ENCODE peak calls at places on chromosomes 4 and X, in six cellular contexts. D is mammary epithelial cell, V is DND-41, T is suprapubic skin, X is HCT116, O is GM12878. M is an unnamed sample. For H3K4me1 and H3K27me3, the result is how much of the 10 kb centered on the place peaks cover.

GRCh38 chr4:54276633-54277426 is 47.7 kb downstream of the PDGFRA start:
- DNase-seq in D (peak), V (no peak), T (no peak), X (no peak), O (no peak), M (no peak)

GRCh38 chr4:663438-664428 is 10.3 kb downstream of the ATP5ME start:
- DNase-seq in D (no peak), V (peak), T (peak), X (no peak), O (no peak), M (no peak)

GRCh38 chr4:41120297-41121217 is 93.8 kb downstream of the APBB2 start:
- DNase-seq in D (peak), V (no peak), T (peak), X (no peak), O (no peak), M (peak)

GRCh38 chr4:6546681-6547447 is 28.1 kb upstream of the MAN2B2 start:
- DNase-seq in D (peak), V (peak), T (no peak), X (peak), O (no peak), M (no peak)

GRCh38 chr4:40747436-40747835 is 2.3 kb upstream of the NSUN7 start:
- DNase-seq in D (no peak), V (no peak), T (no peak), X (no peak), O (no peak), M (no peak)

GRCh38 chr4:7342223-7342576 is 92.5 kb downstream of the PSAPL1 start:
- DNase-seq in D (no peak), V (no peak), T (no peak), X (no peak), O (no peak), M (no peak)

GRCh38 chrX:68699960-68700746 is 52.7 kb downstream of the STARD8 start:
- DNase-seq in D (peak), V (no peak), T (no peak), X (no peak), O (no peak), M (no peak)

GRCh38 chrX:120271218-120271617 is 20.6 kb downstream of the ZBTB33 start:
- DNase-seq in D (no peak), V (no peak), T (no peak), X (no peak), O (no peak), M (no peak)

GRCh38 chrX:150680974-150681373 is 12.2 kb upstream of the MTMR1 start:
- DNase-seq in D (peak), V (peak), T (no peak), X (peak), O (no peak), M (no peak)

GRCh38 chrX:27548624-27549023 is 41.5 kb upstream of the DCAF8L2 start:
- DNase-seq in D (no peak), V (no peak), T (no peak), X (no peak), O (no peak), M (no peak)

GRCh38 chrX:33831211-33831610 is 300.9 kb downstream of the FAM47A start:
- DNase-seq in D (no peak), V (no peak), T (no peak), X (no peak), O (no peak), M (no peak)

GRCh38 chr4:149708513-149709175 is 107.0 kb downstream of the IQCM start:
- DNase-seq in D (peak), V (no peak), T (no peak), X (peak), O (no peak), M (no peak)

GRCh38 chr4:160180206-160180605 is 1077.3 kb downstream of the RAPGEF2 start:
- DNase-seq in D (peak), V (no peak), T (no peak), X (peak), O (no peak), M (no peak)

GRCh38 chrX:5674036-5674435 is 554.6 kb downstream of the NLGN4X start:
- DNase-seq in D (no peak), V (no peak), T (no peak), X (no peak), O (no peak), M (no peak)

GRCh38 chr4:10032625-10033024 is 11.3 kb upstream of the SLC2A9 start:
- DNase-seq in D (peak), V (no peak), T (peak), X (peak), O (no peak), M (no peak)

GRCh38 chrX:11558972-11559371 is 106.7 kb downstream of the ARHGAP6 start:
- DNase-seq in D (peak), V (peak), T (no peak), X (peak), O (no peak), M (no peak)

GRCh38 chr4:85825937-85826678 is 351.2 kb downstream of the ARHGAP24 start:
- DNase-seq in D (no peak), V (no peak), T (no peak), X (no peak), O (no peak), M (no peak)

GRCh38 chr4:98615991-98616390 is 42.4 kb downstream of the TSPAN5 start:
- DNase-seq in D (no peak), V (no peak), T (no peak), X (no peak), O (no peak), M (no peak)

GRCh38 chr4:98617358-98618047 is 40.9 kb downstream of the TSPAN5 start:
- DNase-seq in D (no peak), V (no peak), T (no peak), X (no peak), O (no peak), M (no peak)

GRCh38 chr4:98619197-98619596 is 39.2 kb downstream of the TSPAN5 start:
- DNase-seq in D (no peak), V (no peak), T (no peak), X (no peak), O (no peak), M (no peak)

GRCh38 chr4:98620087-98620784 is 38.2 kb downstream of the TSPAN5 start:
- DNase-seq in D (no peak), V (no peak), T (no peak), X (no peak), O (no peak), M (no peak)

GRCh38 chr4:98618670-98619069 is 39.7 kb downstream of the TSPAN5 start:
- DNase-seq in D (no peak), V (no peak), T (no peak), X (no peak), O (no peak), M (no peak)
- H3K4me1 ChIP-seq in D (under half), V (under half), T (under half), X (under half), O (under half), M (under half)

DNA sequence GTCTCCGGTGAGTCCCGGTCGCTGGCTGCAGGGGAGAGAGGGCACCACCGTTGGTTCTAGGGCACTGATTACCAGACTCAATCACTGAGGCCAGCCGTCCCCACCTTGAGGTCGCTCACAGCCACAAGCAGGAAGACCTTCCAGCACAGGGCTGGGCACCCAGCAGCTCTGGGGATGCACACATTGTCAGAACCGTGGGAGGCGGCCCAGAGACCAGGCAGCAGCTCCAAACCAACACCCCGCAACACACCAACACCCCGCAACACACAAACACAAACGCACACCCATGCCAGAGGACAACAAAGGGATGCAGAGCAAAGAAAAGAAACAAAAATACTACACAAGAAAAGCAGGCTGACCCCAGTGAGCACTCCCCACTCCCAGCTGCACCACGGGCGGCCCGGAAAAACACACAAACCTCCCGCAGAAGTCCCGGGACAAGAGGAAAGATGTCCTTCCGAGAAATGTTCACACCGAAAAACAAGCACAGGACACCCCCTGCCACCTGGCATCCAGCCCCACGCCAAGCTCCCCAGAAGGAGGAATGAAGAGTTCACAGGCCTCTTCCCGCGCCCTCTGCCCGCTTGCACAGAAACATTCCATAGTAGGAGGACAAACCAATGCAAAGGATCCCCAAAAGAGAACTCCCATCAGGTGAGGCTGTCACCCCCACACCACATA is 3.2 kb downstream of the HMX1 start:
- DNase-seq in D (no peak), V (no peak), T (no peak), X (no peak), O (no peak), M (no peak)
- TF ChIP-seq CTCF in D (no peak), V (no peak), T (no peak), X (no peak), O (no peak), M (no peak)

GRCh38 chrX:153926594-153926862 is 464 bp upstream of the ARHGAP4 start:
- DNase-seq in D (no peak), V (no peak), T (no peak), X (no peak), O (no peak), M (no peak)

GRCh38 chrX:153927936-153928760 is 2.1 kb upstream of the ARHGAP4 start:
- DNase-seq in D (peak), V (peak), T (peak), X (peak), O (peak), M (peak)

GRCh38 chrX:153926863-153927685 is 1.0 kb upstream of the ARHGAP4 start:
- DNase-seq in D (peak), V (peak), T (no peak), X (no peak), O (peak), M (no peak)

GRCh38 chrX:153928846-153929245 is 2.8 kb upstream of the ARHGAP4 start:
- DNase-seq in D (no peak), V (peak), T (no peak), X (no peak), O (no peak), M (no peak)

DNA sequence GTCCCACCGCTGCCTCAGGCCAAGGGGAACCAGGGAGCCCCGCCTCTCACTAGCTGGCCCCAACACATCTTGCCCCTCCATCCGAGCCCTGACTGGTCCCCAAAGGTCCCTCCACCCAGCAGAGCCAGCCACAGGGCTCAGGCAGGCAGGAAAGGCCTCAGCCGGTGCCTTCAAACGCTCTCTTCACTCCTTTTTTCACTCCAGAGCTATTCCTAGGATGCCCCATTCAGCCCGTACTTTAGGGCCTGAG is 1.5 kb upstream of the ARHGAP4 start:
- DNase-seq in D (no peak), V (no peak), T (no peak), X (no peak), O (no peak), M (no peak)
- H3K27me3 ChIP-seq in D (under half), V (under half), T (under half), X (under half), O (under half), M (under half)

GRCh38 chr4:121145430-121145829 is 18.7 kb downstream of the TNIP3 start:
- DNase-seq in D (no peak), V (no peak), T (no peak), X (no peak), O (no peak), M (no peak)
- H3K4me1 ChIP-seq in D (under half), V (under half), T (under half), X (under half), O (under half), M (under half)

GRCh38 chrX:135923353-135923752 is 29.8 kb downstream of the SAGE1 start:
- DNase-seq in D (no peak), V (no peak), T (no peak), X (peak), O (no peak), M (no peak)
- TF ChIP-seq CTCF in D (peak), V (peak), T (no peak), X (peak), O (no peak), M (no peak)

GRCh38 chr4:183905081-183905592 is at the start of gene STOX2:
- DNase-seq in D (peak), V (no peak), T (peak), X (no peak), O (no peak), M (peak)

GRCh38 chr4:183908284-183908683 is 3.2 kb downstream of the STOX2 start:
- DNase-seq in D (no peak), V (no peak), T (no peak), X (no peak), O (no peak), M (no peak)

GRCh38 chr4:183906736-183907651 is 1.9 kb downstream of the STOX2 start:
- DNase-seq in D (no peak), V (no peak), T (no peak), X (no peak), O (no peak), M (no peak)

GRCh38 chr4:183906486-183906735 is 1.3 kb downstream of the STOX2 start:
- DNase-seq in D (no peak), V (no peak), T (no peak), X (no peak), O (no peak), M (no peak)

DNA sequence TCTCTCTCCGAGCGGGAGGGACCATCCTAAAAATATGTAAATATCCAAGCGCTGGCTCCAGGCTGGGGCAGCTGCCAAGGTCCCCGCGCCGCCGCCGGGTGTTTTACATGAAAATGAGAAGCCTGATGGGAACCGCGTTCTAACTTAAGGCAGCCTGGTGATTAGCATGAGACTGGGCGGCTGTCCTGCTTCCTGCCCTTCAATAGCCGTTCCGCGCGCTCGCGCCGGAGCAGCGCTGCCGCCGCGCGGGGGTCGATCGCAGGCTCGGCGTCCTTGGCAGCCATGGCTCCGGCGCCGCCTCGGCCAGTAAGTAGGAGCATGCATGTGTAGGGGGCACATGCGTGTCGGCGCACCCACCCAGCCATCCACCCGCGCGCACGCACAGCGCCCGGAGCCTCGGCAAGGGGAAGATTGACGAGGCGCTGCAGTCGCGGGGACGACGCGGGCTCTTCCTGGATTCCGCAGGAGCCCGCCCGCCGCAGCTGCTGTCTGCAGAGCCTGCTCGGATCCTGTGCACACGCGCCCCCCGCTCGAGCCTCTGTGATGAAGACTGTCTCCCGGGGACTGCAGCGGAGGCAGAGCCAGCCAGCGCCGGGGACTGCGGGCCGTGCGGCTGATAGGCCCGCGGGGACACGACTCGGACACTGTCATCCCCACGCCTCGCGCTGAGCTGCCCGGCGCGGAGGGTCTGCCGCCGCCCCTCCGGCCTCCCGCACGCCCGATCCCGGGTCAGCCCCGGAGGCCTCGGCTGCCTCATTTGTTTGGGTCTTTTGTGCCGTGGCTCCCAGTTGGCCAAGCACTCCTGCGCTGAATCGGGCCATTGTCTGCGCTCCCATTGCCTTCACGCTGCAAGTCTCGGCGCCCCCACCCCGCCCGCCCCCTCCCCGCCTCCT is 732 bp downstream of the STOX2 start:
- DNase-seq in D (peak), V (no peak), T (no peak), X (no peak), O (no peak), M (no peak)
- H3K27me3 ChIP-seq in D (under half), V (under half), T (under half), X (under half), O (under half), M (under half)

GRCh38 chr4:158046345-158046744 is 126.5 kb downstream of the GASK1B start:
- DNase-seq in D (no peak), V (no peak), T (no peak), X (no peak), O (no peak), M (no peak)
- H3K4me1 ChIP-seq in D (under half), V (under half), T (under half), X (under half), O (under half), M (under half)

GRCh38 chr4:116862592-116862991 is 222.8 kb downstream of the TRAM1L1 start:
- DNase-seq in D (no peak), V (no peak), T (no peak), X (no peak), O (no peak), M (no peak)
- TF ChIP-seq CTCF in D (no peak), V (no peak), T (no peak), X (no peak), O (no peak), M (no peak)

M was measured in thoracic aorta.